ENCODE peak calls at places on chromosomes 16 and 17, in six cellular contexts. One of them, this sample, is unnamed.

GRCh38 chr17:38727661-38728220 is 2.4 kb upstream of the CISD3 start:
- DNase-seq in AG20443: no peak
- DNase-seq in H54: no peak
- DNase-seq in NCI-H510A: no peak
- DNase-seq in activated gamma-delta T cell treated with Interleukin-2 at 50 U/mL for 16 hours: peak; percentile 57
- DNase-seq in amniotic epithelial cell: no peak
- DNase-seq in this sample: no peak

GRCh38 chr17:32010114-32010513 is 2.9 kb downstream of the LRRC37B start:
- DNase-seq in AG20443: no peak
- DNase-seq in H54: no peak
- DNase-seq in NCI-H510A: no peak
- DNase-seq in activated gamma-delta T cell treated with Interleukin-2 at 50 U/mL for 16 hours: no peak
- DNase-seq in amniotic epithelial cell: no peak
- DNase-seq in this sample: no peak

GRCh38 chr17:31266042-31266441 is 31.0 kb downstream of the OMG start:
- DNase-seq in AG20443: no peak
- DNase-seq in H54: no peak
- DNase-seq in NCI-H510A: no peak
- DNase-seq in activated gamma-delta T cell treated with Interleukin-2 at 50 U/mL for 16 hours: no peak
- DNase-seq in amniotic epithelial cell: peak; percentile 39
- DNase-seq in this sample: no peak

GRCh38 chr16:66256919-66257318 is 109.6 kb upstream of the CDH5 start:
- DNase-seq in AG20443: no peak
- DNase-seq in H54: no peak
- DNase-seq in NCI-H510A: no peak
- DNase-seq in activated gamma-delta T cell treated with Interleukin-2 at 50 U/mL for 16 hours: no peak
- DNase-seq in amniotic epithelial cell: no peak
- DNase-seq in this sample: no peak

GRCh38 chr16:73232555-73233422 is 184.9 kb upstream of the ZFHX3 start:
- DNase-seq in AG20443: peak; percentile 72
- DNase-seq in H54: no peak
- DNase-seq in NCI-H510A: no peak
- DNase-seq in activated gamma-delta T cell treated with Interleukin-2 at 50 U/mL for 16 hours: no peak
- DNase-seq in amniotic epithelial cell: peak; percentile 92
- DNase-seq in this sample: no peak

GRCh38 chr17:17084317-17084835 is 42.1 kb downstream of the MPRIP start:
- DNase-seq in AG20443: no peak
- DNase-seq in H54: no peak
- DNase-seq in NCI-H510A: no peak
- DNase-seq in activated gamma-delta T cell treated with Interleukin-2 at 50 U/mL for 16 hours: no peak
- DNase-seq in amniotic epithelial cell: no peak
- DNase-seq in this sample: no peak

GRCh38 chr16:57383276-57384247 is 11.3 kb downstream of the CX3CL1 start:
- DNase-seq in AG20443: peak; percentile 84
- DNase-seq in H54: no peak
- DNase-seq in NCI-H510A: no peak
- DNase-seq in activated gamma-delta T cell treated with Interleukin-2 at 50 U/mL for 16 hours: no peak
- DNase-seq in amniotic epithelial cell: peak; percentile 39
- DNase-seq in this sample: no peak

GRCh38 chr16:88461291-88462269 is 8.5 kb downstream of the ZFPM1 start:
- DNase-seq in AG20443: peak; percentile 68
- DNase-seq in H54: peak; percentile 90
- DNase-seq in NCI-H510A: no peak
- DNase-seq in activated gamma-delta T cell treated with Interleukin-2 at 50 U/mL for 16 hours: no peak
- DNase-seq in amniotic epithelial cell: peak; percentile 68
- DNase-seq in this sample: no peak

GRCh38 chr17:60135951-60136666 is 13.7 kb upstream of the CA4 start:
- DNase-seq in AG20443: no peak
- DNase-seq in H54: no peak
- DNase-seq in NCI-H510A: no peak
- DNase-seq in activated gamma-delta T cell treated with Interleukin-2 at 50 U/mL for 16 hours: no peak
- DNase-seq in amniotic epithelial cell: no peak
- DNase-seq in this sample: no peak

GRCh38 chr16:18969855-18970240 is 13.9 kb upstream of the TMC7 start:
- DNase-seq in AG20443: no peak
- DNase-seq in H54: no peak
- DNase-seq in NCI-H510A: no peak
- DNase-seq in activated gamma-delta T cell treated with Interleukin-2 at 50 U/mL for 16 hours: no peak
- DNase-seq in amniotic epithelial cell: no peak
- DNase-seq in this sample: no peak

GRCh38 chr17:7440823-7441174 is 1.5 kb downstream of the FGF11 start:
- DNase-seq in AG20443: no peak
- DNase-seq in H54: no peak
- DNase-seq in NCI-H510A: no peak
- DNase-seq in activated gamma-delta T cell treated with Interleukin-2 at 50 U/mL for 16 hours: no peak
- DNase-seq in amniotic epithelial cell: peak; percentile 44
- DNase-seq in this sample: no peak

GRCh38 chr16:7303677-7304200 is 28.9 kb upstream of the RBFOX1 start:
- DNase-seq in AG20443: no peak
- DNase-seq in H54: no peak
- DNase-seq in NCI-H510A: no peak
- DNase-seq in activated gamma-delta T cell treated with Interleukin-2 at 50 U/mL for 16 hours: no peak
- DNase-seq in amniotic epithelial cell: no peak
- DNase-seq in this sample: no peak

GRCh38 chr17:44565866-44566443 is 8.7 kb downstream of the FZD2 start:
- DNase-seq in AG20443: no peak
- DNase-seq in H54: no peak
- DNase-seq in NCI-H510A: no peak
- DNase-seq in activated gamma-delta T cell treated with Interleukin-2 at 50 U/mL for 16 hours: no peak
- DNase-seq in amniotic epithelial cell: no peak
- DNase-seq in this sample: no peak

GRCh38 chr16:626787-627457 is 3.9 kb upstream of the WFIKKN1 start:
- DNase-seq in AG20443: peak; percentile 99
- DNase-seq in H54: peak; percentile 100
- DNase-seq in NCI-H510A: no peak
- DNase-seq in activated gamma-delta T cell treated with Interleukin-2 at 50 U/mL for 16 hours: no peak
- DNase-seq in amniotic epithelial cell: peak; percentile 95
- DNase-seq in this sample: no peak

GRCh38 chr16:8675183-8676159 is 1.1 kb downstream of the ABAT start:
- DNase-seq in AG20443: no peak
- DNase-seq in H54: no peak
- DNase-seq in NCI-H510A: no peak
- DNase-seq in activated gamma-delta T cell treated with Interleukin-2 at 50 U/mL for 16 hours: peak; percentile 48
- DNase-seq in amniotic epithelial cell: no peak
- DNase-seq in this sample: peak; percentile 34

GRCh38 chr17:44187131-44187899 is 543 bp downstream of the TMUB2 start:
- DNase-seq in AG20443: peak; percentile 79
- DNase-seq in H54: no peak
- DNase-seq in NCI-H510A: no peak
- DNase-seq in activated gamma-delta T cell treated with Interleukin-2 at 50 U/mL for 16 hours: no peak
- DNase-seq in amniotic epithelial cell: peak; percentile 79
- DNase-seq in this sample: no peak

GRCh38 chr17:43406676-43407645 is 8.2 kb downstream of the ARL4D start:
- DNase-seq in AG20443: peak; percentile 66
- DNase-seq in H54: no peak
- DNase-seq in NCI-H510A: no peak
- DNase-seq in activated gamma-delta T cell treated with Interleukin-2 at 50 U/mL for 16 hours: no peak
- DNase-seq in amniotic epithelial cell: peak; percentile 81
- DNase-seq in this sample: no peak

GRCh38 chr17:44502598-44503079 is 567 bp downstream of the GPATCH8 start:
- DNase-seq in AG20443: no peak
- DNase-seq in H54: no peak
- DNase-seq in NCI-H510A: no peak
- DNase-seq in activated gamma-delta T cell treated with Interleukin-2 at 50 U/mL for 16 hours: no peak
- DNase-seq in amniotic epithelial cell: peak; percentile 31
- DNase-seq in this sample: no peak

GRCh38 chr16:58418601-58419000 is 26.3 kb downstream of the GINS3 start:
- DNase-seq in AG20443: peak; percentile 45
- DNase-seq in H54: peak; percentile 54
- DNase-seq in NCI-H510A: no peak
- DNase-seq in activated gamma-delta T cell treated with Interleukin-2 at 50 U/mL for 16 hours: no peak
- DNase-seq in amniotic epithelial cell: peak; percentile 36
- DNase-seq in this sample: no peak

GRCh38 chr16:63890723-63891122 is 1231.1 kb downstream of the CDH11 start:
- DNase-seq in AG20443: no peak
- DNase-seq in H54: no peak
- DNase-seq in NCI-H510A: no peak
- DNase-seq in activated gamma-delta T cell treated with Interleukin-2 at 50 U/mL for 16 hours: no peak
- DNase-seq in amniotic epithelial cell: no peak
- DNase-seq in this sample: no peak

GRCh38 chr17:40326014-40326831 is 17.2 kb downstream of the RARA start:
- DNase-seq in AG20443: no peak
- DNase-seq in H54: no peak
- DNase-seq in NCI-H510A: no peak
- DNase-seq in activated gamma-delta T cell treated with Interleukin-2 at 50 U/mL for 16 hours: peak; percentile 54
- DNase-seq in amniotic epithelial cell: no peak
- DNase-seq in this sample: peak; percentile 55

GRCh38 chr17:4490637-4491061 is 8.0 kb upstream of the SPNS2 start:
- DNase-seq in AG20443: no peak
- DNase-seq in H54: no peak
- DNase-seq in NCI-H510A: no peak
- DNase-seq in activated gamma-delta T cell treated with Interleukin-2 at 50 U/mL for 16 hours: no peak
- DNase-seq in amniotic epithelial cell: peak; percentile 49
- DNase-seq in this sample: no peak

GRCh38 chr16:67248401-67249177 is at the start of gene SLC9A5:
- DNase-seq in AG20443: peak; percentile 62
- DNase-seq in H54: no peak
- DNase-seq in NCI-H510A: no peak
- DNase-seq in activated gamma-delta T cell treated with Interleukin-2 at 50 U/mL for 16 hours: no peak
- DNase-seq in amniotic epithelial cell: no peak
- DNase-seq in this sample: peak; percentile 20

GRCh38 chr17:63841350-63842172 is 924 bp downstream of the SMARCD2 start:
- DNase-seq in AG20443: peak; percentile 41
- DNase-seq in H54: no peak
- DNase-seq in NCI-H510A: no peak
- DNase-seq in activated gamma-delta T cell treated with Interleukin-2 at 50 U/mL for 16 hours: no peak
- DNase-seq in amniotic epithelial cell: peak; percentile 23
- DNase-seq in this sample: no peak

GRCh38 chr17:59221159-59221847 is 992 bp downstream of the GDPD1 start:
- DNase-seq in AG20443: peak; percentile 7
- DNase-seq in H54: no peak
- DNase-seq in NCI-H510A: peak; percentile 41
- DNase-seq in activated gamma-delta T cell treated with Interleukin-2 at 50 U/mL for 16 hours: no peak
- DNase-seq in amniotic epithelial cell: no peak
- DNase-seq in this sample: no peak

GRCh38 chr17:1627219-1627986 is 1.2 kb downstream of the SLC43A2 start:
- DNase-seq in AG20443: peak; percentile 63
- DNase-seq in H54: no peak
- DNase-seq in NCI-H510A: no peak
- DNase-seq in activated gamma-delta T cell treated with Interleukin-2 at 50 U/mL for 16 hours: no peak
- DNase-seq in amniotic epithelial cell: no peak
- DNase-seq in this sample: no peak

GRCh38 chr17:4433515-4434031 is at the start of gene SPNS3:
- DNase-seq in AG20443: no peak
- DNase-seq in H54: no peak
- DNase-seq in NCI-H510A: no peak
- DNase-seq in activated gamma-delta T cell treated with Interleukin-2 at 50 U/mL for 16 hours: peak; percentile 56
- DNase-seq in amniotic epithelial cell: no peak
- DNase-seq in this sample: no peak